ENCODE peak calls at places on chromosome 10, in eight cellular contexts. Q, Z, I, T, E, D, V and Y are unnamed samples.

GRCh38 chr10:78267598-78267997 is 233.9 kb downstream of the RPS24 start:
- DNase-seq in Q (no peak), Z (no peak), I (peak), T (no peak), E (no peak), D (no peak), V (no peak), Y (no peak)

GRCh38 chr10:12041766-12042408 is 722 bp downstream of the UPF2 start:
- DNase-seq in Q (peak), Z (no peak), I (peak), T (no peak), E (peak), D (no peak), V (no peak), Y (peak)

GRCh38 chr10:126519992-126520391 is 131.7 kb upstream of the ADAM12 start:
- DNase-seq in Q (no peak), Z (no peak), I (no peak), T (no peak), E (no peak), D (no peak), V (no peak), Y (no peak)

GRCh38 chr10:110747609-110748464 is 103.7 kb downstream of the RBM20 start:
- DNase-seq in Q (no peak), Z (no peak), I (no peak), T (no peak), E (no peak), D (no peak), V (no peak), Y (no peak)

GRCh38 chr10:2076528-2076927 is 339.2 kb upstream of the ADARB2 start:
- DNase-seq in Q (no peak), Z (no peak), I (no peak), T (no peak), E (no peak), D (no peak), V (no peak), Y (no peak)

GRCh38 chr10:118730699-118731456 is 23.9 kb downstream of the CACUL1 start:
- DNase-seq in Q (no peak), Z (no peak), I (no peak), T (no peak), E (no peak), D (no peak), V (no peak), Y (no peak)

GRCh38 chr10:28869606-28870201 is 192.4 kb downstream of the BAMBI start:
- DNase-seq in Q (no peak), Z (no peak), I (no peak), T (no peak), E (no peak), D (no peak), V (no peak), Y (no peak)

GRCh38 chr10:69959911-69960310 is 92.7 kb upstream of the MACROH2A2 start:
- DNase-seq in Q (peak), Z (peak), I (no peak), T (no peak), E (no peak), D (no peak), V (no peak), Y (no peak)

GRCh38 chr10:44961931-44962750 is 2.5 kb downstream of the RASSF4 start:
- DNase-seq in Q (no peak), Z (no peak), I (no peak), T (no peak), E (no peak), D (no peak), V (no peak), Y (peak)

GRCh38 chr10:100518761-100519241 is 860 bp downstream of the SEC31B start:
- DNase-seq in Q (peak), Z (no peak), I (peak), T (no peak), E (no peak), D (no peak), V (no peak), Y (peak)

GRCh38 chr10:114845978-114846693 is 24.6 kb downstream of the FHIP2A start:
- DNase-seq in Q (no peak), Z (no peak), I (no peak), T (no peak), E (no peak), D (no peak), V (no peak), Y (no peak)

GRCh38 chr10:118802126-118802793 is 47.5 kb upstream of the CACUL1 start:
- DNase-seq in Q (no peak), Z (no peak), I (no peak), T (no peak), E (no peak), D (no peak), V (no peak), Y (no peak)

GRCh38 chr10:90112681-90113080 is 411.3 kb downstream of the KIF20B start:
- DNase-seq in Q (no peak), Z (no peak), I (no peak), T (no peak), E (no peak), D (no peak), V (no peak), Y (no peak)

GRCh38 chr10:79413196-79413595 is 32.2 kb downstream of the ZCCHC24 start:
- DNase-seq in Q (no peak), Z (peak), I (no peak), T (no peak), E (no peak), D (no peak), V (no peak), Y (no peak)

GRCh38 chr10:1184541-1185415 is 128.6 kb downstream of the WDR37 start:
- DNase-seq in Q (no peak), Z (no peak), I (no peak), T (no peak), E (no peak), D (no peak), V (no peak), Y (peak)

GRCh38 chr10:73076361-73077183 is 20.1 kb downstream of the P4HA1 start:
- DNase-seq in Q (no peak), Z (no peak), I (peak), T (no peak), E (no peak), D (no peak), V (no peak), Y (peak)

GRCh38 chr10:101650841-101651240 is 44.1 kb downstream of the FBXW4 start:
- DNase-seq in Q (no peak), Z (no peak), I (no peak), T (no peak), E (no peak), D (no peak), V (no peak), Y (peak)

GRCh38 chr10:104923501-104923900 is 282.4 kb downstream of the SORCS3 start:
- DNase-seq in Q (no peak), Z (no peak), I (no peak), T (no peak), E (no peak), D (no peak), V (no peak), Y (no peak)

GRCh38 chr10:635088-635861 is 54.2 kb downstream of the DIP2C start:
- DNase-seq in Q (no peak), Z (no peak), I (no peak), T (no peak), E (no peak), D (no peak), V (no peak), Y (no peak)

GRCh38 chr10:119500796-119501195 is 41.7 kb downstream of the RGS10 start:
- DNase-seq in Q (no peak), Z (no peak), I (no peak), T (no peak), E (no peak), D (no peak), V (no peak), Y (no peak)

GRCh38 chr10:3471927-3472704 is 299.5 kb upstream of the PITRM1 start:
- DNase-seq in Q (no peak), Z (no peak), I (no peak), T (no peak), E (no peak), D (no peak), V (no peak), Y (no peak)

GRCh38 chr10:84172435-84173356 is 905 bp upstream of the GPR15LG start:
- DNase-seq in Q (no peak), Z (no peak), I (no peak), T (no peak), E (no peak), D (no peak), V (no peak), Y (no peak)

GRCh38 chr10:112344261-112344660 is 29.7 kb upstream of the ACSL5 start:
- DNase-seq in Q (no peak), Z (no peak), I (no peak), T (no peak), E (no peak), D (no peak), V (no peak), Y (no peak)

GRCh38 chr10:100993986-100994708 is 5.5 kb upstream of the LZTS2 start:
- DNase-seq in Q (no peak), Z (no peak), I (peak), T (no peak), E (no peak), D (no peak), V (no peak), Y (no peak)

GRCh38 chr10:78778446-78779338 is 290.1 kb upstream of the ZMIZ1 start:
- DNase-seq in Q (no peak), Z (no peak), I (no peak), T (no peak), E (no peak), D (no peak), V (no peak), Y (no peak)

GRCh38 chr10:97714401-97715258 is 1.1 kb downstream of the MARVELD1 start:
- DNase-seq in Q (no peak), Z (peak), I (peak), T (no peak), E (no peak), D (no peak), V (no peak), Y (peak)

GRCh38 chr10:31808258-31809218 is 120.1 kb downstream of the ARHGAP12 start:
- DNase-seq in Q (peak), Z (peak), I (peak), T (no peak), E (no peak), D (peak), V (no peak), Y (no peak)

GRCh38 chr10:77111611-77112550 is 525.7 kb downstream of the KCNMA1 start:
- DNase-seq in Q (peak), Z (no peak), I (peak), T (peak), E (no peak), D (no peak), V (no peak), Y (no peak)

GRCh38 chr10:79049931-79050895 is 18.6 kb upstream of the ZMIZ1 start:
- DNase-seq in Q (no peak), Z (no peak), I (peak), T (no peak), E (no peak), D (no peak), V (no peak), Y (peak)

GRCh38 chr10:33492914-33493313 is 158.4 kb upstream of the NRP1 start:
- DNase-seq in Q (no peak), Z (no peak), I (no peak), T (no peak), E (no peak), D (no peak), V (no peak), Y (no peak)

GRCh38 chr10:71747039-71747807 is 26.1 kb downstream of the VSIR start:
- DNase-seq in Q (no peak), Z (no peak), I (no peak), T (no peak), E (no peak), D (no peak), V (no peak), Y (no peak)

GRCh38 chr10:125857185-125857760 is 23.8 kb downstream of the DHX32 start:
- DNase-seq in Q (no peak), Z (no peak), I (no peak), T (no peak), E (no peak), D (no peak), V (no peak), Y (no peak)

GRCh38 chr10:88086187-88086954 is 222.9 kb downstream of the PTEN start:
- DNase-seq in Q (no peak), Z (no peak), I (no peak), T (no peak), E (no peak), D (no peak), V (no peak), Y (no peak)

GRCh38 chr10:10515479-10516204 is 502.0 kb upstream of the CELF2 start:
- DNase-seq in Q (no peak), Z (no peak), I (no peak), T (no peak), E (no peak), D (no peak), V (no peak), Y (no peak)

GRCh38 chr10:127449491-127449890 is 99.6 kb upstream of the NPS start:
- DNase-seq in Q (no peak), Z (no peak), I (no peak), T (no peak), E (no peak), D (no peak), V (no peak), Y (no peak)